ENCODE peak calls at places on chromosomes 12 and 14, in five cellular contexts. One of them, this sample, is unnamed.

GRCh38 chr12:110966081-110966760 is 45.8 kb upstream of the MYL2 start:
- DNase-seq in WTC11: no peak
- DNase-seq in SK-N-SH: no peak
- DNase-seq in HCT116: no peak
- DNase-seq in H1: no peak
- DNase-seq in this sample: no peak

GRCh38 chr14:27372771-27373170 is 774.9 kb upstream of the NOVA1 start:
- DNase-seq in SK-N-SH: no peak
- DNase-seq in H1: no peak
- DNase-seq in HCT116: no peak
- DNase-seq in WTC11: no peak
- DNase-seq in this sample: no peak

GRCh38 chr14:70281938-70282337 is 77.5 kb downstream of the COX16 start:
- DNase-seq in WTC11: no peak
- DNase-seq in SK-N-SH: no peak
- DNase-seq in HCT116: no peak
- DNase-seq in H1: no peak
- DNase-seq in this sample: no peak

GRCh38 chr12:12779529-12779928 is 5.9 kb upstream of the APOLD1 start:
- DNase-seq in HCT116: no peak
- DNase-seq in H1: no peak
- DNase-seq in SK-N-SH: no peak
- DNase-seq in WTC11: no peak
- DNase-seq in this sample: peak; percentile 95

GRCh38 chr12:53736602-53737493 is 9.6 kb upstream of the CALCOCO1 start:
- DNase-seq in SK-N-SH: no peak
- DNase-seq in HCT116: no peak
- DNase-seq in WTC11: no peak
- DNase-seq in H1: no peak
- DNase-seq in this sample: no peak

GRCh38 chr14:34356267-34356660 is 105.8 kb downstream of the SPTSSA start:
- DNase-seq in WTC11: no peak
- DNase-seq in HCT116: no peak
- DNase-seq in SK-N-SH: no peak
- DNase-seq in H1: no peak
- DNase-seq in this sample: no peak

GRCh38 chr14:36091096-36091495 is 85.4 kb downstream of the PTCSC3 start:
- DNase-seq in SK-N-SH: no peak
- DNase-seq in WTC11: no peak
- DNase-seq in H1: no peak
- DNase-seq in HCT116: peak; percentile 19
- DNase-seq in this sample: no peak

GRCh38 chr14:100281286-100282082 is 24.8 kb downstream of the SLC25A29 start:
- DNase-seq in SK-N-SH: no peak
- DNase-seq in H1: no peak
- DNase-seq in WTC11: no peak
- DNase-seq in HCT116: no peak
- DNase-seq in this sample: no peak

GRCh38 chr14:79144891-79145290 is 974.7 kb downstream of the NRXN3 start:
- DNase-seq in SK-N-SH: no peak
- DNase-seq in WTC11: no peak
- DNase-seq in H1: no peak
- DNase-seq in HCT116: no peak
- DNase-seq in this sample: no peak

GRCh38 chr12:115233891-115234543 is 550.0 kb upstream of the TBX3 start:
- DNase-seq in HCT116: no peak
- DNase-seq in WTC11: peak; percentile 53
- DNase-seq in SK-N-SH: peak; percentile 63
- DNase-seq in H1: no peak
- DNase-seq in this sample: no peak

GRCh38 chr12:52044284-52044983 is 6.8 kb upstream of the NR4A1 start:
- DNase-seq in SK-N-SH: no peak
- DNase-seq in WTC11: no peak
- DNase-seq in H1: no peak
- DNase-seq in HCT116: no peak
- DNase-seq in this sample: peak; percentile 70

GRCh38 chr12:34379142-34379541 is 356.8 kb downstream of the ALG10 start:
- DNase-seq in HCT116: no peak
- DNase-seq in H1: no peak
- DNase-seq in SK-N-SH: peak; percentile 38
- DNase-seq in WTC11: no peak
- DNase-seq in this sample: no peak

GRCh38 chr12:6273931-6274687 is 36.4 kb upstream of the PLEKHG6 start:
- DNase-seq in H1: no peak
- DNase-seq in HCT116: no peak
- DNase-seq in WTC11: no peak
- DNase-seq in SK-N-SH: peak; percentile 55
- DNase-seq in this sample: peak; percentile 93

DNA sequence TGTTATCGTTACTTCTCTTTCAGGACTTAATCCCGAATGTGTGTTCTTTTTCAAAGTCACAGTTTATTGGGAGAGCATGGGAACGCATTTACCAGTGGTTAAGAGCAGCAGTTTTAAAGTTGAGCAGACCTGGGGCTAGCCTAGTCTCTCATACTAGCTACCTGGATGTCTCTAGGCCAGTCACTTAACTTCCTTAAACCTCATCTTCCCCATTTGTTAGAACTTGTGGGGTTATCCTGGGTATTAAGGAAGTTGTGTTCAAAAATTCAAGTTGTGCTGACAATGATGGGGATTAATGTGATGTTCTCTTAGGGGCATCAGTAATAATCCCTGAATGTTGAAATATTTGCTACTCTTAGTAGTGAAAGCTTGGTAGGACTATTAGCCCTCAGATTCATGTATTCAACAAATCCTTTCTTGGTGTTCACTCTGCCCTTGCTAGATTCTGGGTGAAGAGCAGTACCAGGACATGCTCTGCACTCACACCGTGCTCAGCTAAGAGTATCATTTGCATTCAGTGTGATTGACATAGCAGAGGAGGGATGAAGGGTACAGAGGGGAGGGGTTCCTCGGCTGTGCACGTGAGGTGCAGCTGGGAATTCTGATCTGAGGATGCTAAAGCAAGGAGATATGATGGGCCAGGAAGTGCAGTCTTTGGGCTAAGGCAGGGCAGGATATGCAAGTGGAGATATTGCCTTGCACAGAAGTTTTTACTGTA is 108.4 kb downstream of the FGD4 start:
- DNase-seq in WTC11: no peak
- DNase-seq in H1: no peak
- DNase-seq in SK-N-SH: no peak
- DNase-seq in HCT116: no peak
- DNase-seq in this sample: no peak
- TF ChIP-seq MAX in WTC11: no peak
- TF ChIP-seq MAX in H1: no peak
- TF ChIP-seq MAX in SK-N-SH: no peak
- TF ChIP-seq MAX in HCT116: no peak
- TF ChIP-seq MAX in this sample: no peak

DNA sequence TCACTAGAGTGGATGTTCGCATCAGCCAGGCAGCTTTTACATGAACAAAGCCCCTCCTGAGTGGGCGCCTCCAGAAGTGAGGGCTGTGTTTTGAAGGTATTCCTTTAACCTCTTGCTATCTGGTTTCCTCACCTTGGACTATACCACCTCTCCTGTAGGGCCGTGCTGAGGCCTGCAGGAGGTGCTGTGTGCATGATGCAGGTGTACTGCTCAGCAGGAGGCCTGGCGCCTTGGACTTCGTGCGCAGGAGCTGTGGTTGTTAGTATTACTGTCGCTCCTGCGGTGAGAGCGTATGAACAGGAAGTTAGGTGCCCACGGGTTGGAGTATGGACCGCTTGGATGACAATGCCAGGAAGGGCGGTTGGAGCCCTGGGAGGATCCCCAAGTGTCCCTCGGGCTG is 130.7 kb downstream of the TSPAN9 start:
- DNase-seq in WTC11: peak; percentile 81
- DNase-seq in SK-N-SH: no peak
- DNase-seq in HCT116: peak; percentile 10
- DNase-seq in H1: peak; percentile 86
- DNase-seq in this sample: no peak
- TF ChIP-seq MAX in WTC11: no peak
- TF ChIP-seq MAX in SK-N-SH: no peak
- TF ChIP-seq MAX in HCT116: no peak
- TF ChIP-seq MAX in H1: no peak
- TF ChIP-seq MAX in this sample: no peak

GRCh38 chr12:59113831-59114273 is 193.5 kb upstream of the LRIG3 start:
- DNase-seq in H1: peak; percentile 88
- DNase-seq in HCT116: peak; percentile 72
- DNase-seq in WTC11: peak; percentile 85
- DNase-seq in SK-N-SH: peak; percentile 42
- DNase-seq in this sample: peak; percentile 92
- TF ChIP-seq MAX in H1: no peak
- TF ChIP-seq MAX in HCT116: no peak
- TF ChIP-seq MAX in WTC11: no peak
- TF ChIP-seq MAX in SK-N-SH: no peak
- TF ChIP-seq MAX in this sample: no peak

GRCh38 chr12:90239740-90240260 is 531.2 kb upstream of the ATP2B1 start:
- DNase-seq in WTC11: no peak
- DNase-seq in SK-N-SH: no peak
- DNase-seq in HCT116: no peak
- DNase-seq in H1: no peak
- DNase-seq in this sample: no peak
- TF ChIP-seq MAX in WTC11: no peak
- TF ChIP-seq MAX in SK-N-SH: no peak
- TF ChIP-seq MAX in HCT116: no peak
- TF ChIP-seq MAX in H1: no peak
- TF ChIP-seq MAX in this sample: no peak

GRCh38 chr12:3913278-3913677 is 40.1 kb upstream of the PARP11 start:
- DNase-seq in H1: no peak
- DNase-seq in WTC11: no peak
- DNase-seq in SK-N-SH: no peak
- DNase-seq in HCT116: no peak
- DNase-seq in this sample: no peak
- TF ChIP-seq MAX in H1: no peak
- TF ChIP-seq MAX in WTC11: no peak
- TF ChIP-seq MAX in SK-N-SH: no peak
- TF ChIP-seq MAX in HCT116: no peak
- TF ChIP-seq MAX in this sample: no peak

GRCh38 chr14:103280278-103280917 is 53.6 kb upstream of the EIF5 start:
- DNase-seq in SK-N-SH: no peak
- DNase-seq in H1: peak; percentile 39
- DNase-seq in WTC11: no peak
- DNase-seq in HCT116: no peak
- DNase-seq in this sample: no peak

GRCh38 chr14:103279129-103280025 is 54.7 kb upstream of the EIF5 start:
- DNase-seq in HCT116: no peak
- DNase-seq in WTC11: peak; percentile 52
- DNase-seq in H1: peak; percentile 72
- DNase-seq in SK-N-SH: peak; percentile 68
- DNase-seq in this sample: no peak

GRCh38 chr14:103282932-103283331 is 51.1 kb upstream of the EIF5 start:
- DNase-seq in HCT116: no peak
- DNase-seq in WTC11: no peak
- DNase-seq in SK-N-SH: no peak
- DNase-seq in H1: no peak
- DNase-seq in this sample: no peak

GRCh38 chr14:103283916-103284315 is 50.1 kb upstream of the EIF5 start:
- DNase-seq in SK-N-SH: no peak
- DNase-seq in H1: no peak
- DNase-seq in HCT116: no peak
- DNase-seq in WTC11: no peak
- DNase-seq in this sample: no peak

DNA sequence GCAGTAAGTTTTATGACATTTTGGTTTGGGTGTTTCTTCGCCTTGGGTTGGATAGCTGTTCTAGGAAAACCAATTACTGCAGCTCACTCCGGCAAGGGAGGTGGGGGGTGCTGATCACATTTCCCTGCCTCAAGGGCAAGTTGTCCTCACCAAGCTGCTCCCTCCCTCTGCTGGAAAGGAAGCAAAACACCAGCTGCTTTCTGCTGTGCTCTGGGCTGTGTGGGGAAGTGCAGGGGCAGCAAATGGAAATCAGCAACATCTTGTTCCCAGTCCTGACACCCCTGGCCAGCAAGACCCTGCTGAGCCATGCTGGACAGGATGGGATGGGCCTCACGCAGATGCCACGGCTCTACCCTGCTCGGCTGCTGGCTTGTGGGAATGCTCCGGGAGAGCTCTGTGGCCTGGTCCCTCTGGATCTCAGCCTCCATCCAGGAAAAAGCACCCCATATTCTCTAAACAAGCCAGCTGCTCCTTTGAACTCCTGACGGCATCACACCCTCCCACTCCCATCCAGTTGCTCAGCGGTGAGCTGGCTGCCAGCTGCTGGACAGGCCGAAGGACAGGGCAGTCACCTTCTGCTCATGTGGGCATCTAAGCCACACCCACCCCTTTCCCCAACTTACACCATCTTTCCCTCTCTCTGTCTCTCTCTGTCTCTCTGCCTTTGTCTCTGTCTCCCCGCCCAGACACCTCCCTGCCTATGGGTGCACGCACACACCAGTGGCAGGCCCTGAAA is 52.4 kb upstream of the EIF5 start:
- DNase-seq in SK-N-SH: peak; percentile 79
- DNase-seq in HCT116: no peak
- DNase-seq in WTC11: peak; percentile 59
- DNase-seq in H1: no peak
- DNase-seq in this sample: peak; percentile 27
- TF ChIP-seq MAX in SK-N-SH: no peak
- TF ChIP-seq MAX in HCT116: no peak
- TF ChIP-seq MAX in WTC11: no peak
- TF ChIP-seq MAX in H1: peak; percentile 33
- TF ChIP-seq MAX in this sample: no peak

DNA sequence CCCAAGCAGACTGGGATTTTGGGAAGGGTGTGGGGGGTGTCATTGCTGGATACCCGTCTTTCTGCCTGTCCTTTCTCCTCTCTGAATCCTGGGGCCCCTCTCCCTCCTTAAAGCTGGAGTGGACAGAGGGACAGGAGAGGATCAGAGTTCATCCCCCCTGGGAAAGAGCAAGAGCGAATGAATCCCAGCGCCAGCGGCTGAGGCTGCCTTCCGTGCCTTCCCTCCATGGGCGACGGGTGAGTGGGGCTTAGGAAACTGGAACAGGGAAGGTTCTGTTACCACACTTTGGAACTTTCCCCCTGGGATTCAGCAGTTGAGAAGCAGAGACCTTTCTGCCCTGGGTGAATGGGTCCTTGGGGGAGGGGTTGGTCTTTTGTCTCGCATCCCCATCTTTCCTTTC is 16.2 kb upstream of the RIN3 start:
- DNase-seq in SK-N-SH: no peak
- DNase-seq in H1: no peak
- DNase-seq in WTC11: no peak
- DNase-seq in HCT116: no peak
- DNase-seq in this sample: no peak
- TF ChIP-seq MAX in SK-N-SH: no peak
- TF ChIP-seq MAX in H1: no peak
- TF ChIP-seq MAX in WTC11: no peak
- TF ChIP-seq MAX in HCT116: no peak
- TF ChIP-seq MAX in this sample: no peak

DNA sequence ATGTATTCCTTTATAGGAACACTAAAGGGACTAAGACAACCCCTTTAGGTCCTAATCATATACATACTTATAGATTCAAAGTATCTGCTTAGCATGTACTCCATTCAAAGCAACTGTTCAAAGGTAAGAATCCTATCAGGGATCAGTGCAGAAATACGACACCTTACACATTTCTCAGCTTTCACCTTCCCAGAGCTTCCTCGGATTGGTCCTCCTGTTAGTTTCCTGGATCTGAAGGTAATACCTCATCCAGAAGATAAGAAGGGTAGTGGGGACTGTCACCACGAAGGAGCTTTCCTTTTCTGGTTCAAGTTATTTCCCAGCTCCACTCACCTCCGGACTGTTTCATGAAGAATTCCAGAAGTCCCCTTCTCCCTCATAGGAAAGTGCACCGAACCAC is 38.0 kb downstream of the RCOR1 start:
- DNase-seq in SK-N-SH: no peak
- DNase-seq in WTC11: no peak
- DNase-seq in H1: no peak
- DNase-seq in HCT116: no peak
- DNase-seq in this sample: no peak
- TF ChIP-seq MAX in SK-N-SH: no peak
- TF ChIP-seq MAX in WTC11: no peak
- TF ChIP-seq MAX in H1: no peak
- TF ChIP-seq MAX in HCT116: no peak
- TF ChIP-seq MAX in this sample: no peak

GRCh38 chr14:87643005-87643404 is 350.0 kb downstream of the GALC start:
- DNase-seq in H1: no peak
- DNase-seq in WTC11: no peak
- DNase-seq in HCT116: no peak
- DNase-seq in SK-N-SH: no peak
- DNase-seq in this sample: no peak
- TF ChIP-seq MAX in H1: no peak
- TF ChIP-seq MAX in WTC11: no peak
- TF ChIP-seq MAX in HCT116: no peak
- TF ChIP-seq MAX in SK-N-SH: no peak
- TF ChIP-seq MAX in this sample: no peak

This sample was measured in endothelial cell of umbilical vein.